ENCODE peak calls at places on chromosomes 5 and 9, in five cellular contexts. One of them, this sample, is unnamed.

GRCh38 chr9:132733133-132733815 is 63.0 kb downstream of the GTF3C4 start:
- DNase-seq in lung: no peak
- DNase-seq in body of pancreas: no peak
- DNase-seq in esophagus squamous epithelium: no peak
- DNase-seq in testis: no peak
- DNase-seq in this sample: no peak

GRCh38 chr5:1445313-1445894 is at the start of gene SLC6A3:
- DNase-seq in testis: peak; percentile 46
- DNase-seq in esophagus squamous epithelium: no peak
- DNase-seq in body of pancreas: no peak
- DNase-seq in lung: no peak
- DNase-seq in this sample: no peak

GRCh38 chr9:90789862-90790261 is 11.8 kb upstream of the SYK start:
- DNase-seq in body of pancreas: no peak
- DNase-seq in lung: no peak
- DNase-seq in testis: no peak
- DNase-seq in esophagus squamous epithelium: no peak
- DNase-seq in this sample: no peak

GRCh38 chr5:178449163-178450060 is 140.8 kb downstream of the COL23A1 start:
- DNase-seq in esophagus squamous epithelium: no peak
- DNase-seq in body of pancreas: no peak
- DNase-seq in testis: no peak
- DNase-seq in lung: no peak
- DNase-seq in this sample: no peak

GRCh38 chr5:65482727-65483473 is 1.2 kb upstream of the ADAMTS6 start:
- DNase-seq in body of pancreas: no peak
- DNase-seq in lung: no peak
- DNase-seq in esophagus squamous epithelium: no peak
- DNase-seq in testis: peak; percentile 44
- DNase-seq in this sample: peak; percentile 38

GRCh38 chr5:72472666-72473422 is 34.4 kb downstream of the ZNF366 start:
- DNase-seq in lung: no peak
- DNase-seq in testis: no peak
- DNase-seq in body of pancreas: no peak
- DNase-seq in esophagus squamous epithelium: no peak
- DNase-seq in this sample: no peak

GRCh38 chr5:29963956-29964355 is 1229.5 kb upstream of the CDH6 start:
- DNase-seq in testis: no peak
- DNase-seq in lung: no peak
- DNase-seq in esophagus squamous epithelium: no peak
- DNase-seq in body of pancreas: no peak
- DNase-seq in this sample: no peak

GRCh38 chr5:126373621-126374416 is 49.4 kb upstream of the GRAMD2B start:
- DNase-seq in lung: no peak
- DNase-seq in testis: no peak
- DNase-seq in esophagus squamous epithelium: no peak
- DNase-seq in body of pancreas: no peak
- DNase-seq in this sample: no peak

GRCh38 chr9:4144869-4145268 is 155.0 kb downstream of the GLIS3 start:
- DNase-seq in lung: no peak
- DNase-seq in testis: no peak
- DNase-seq in body of pancreas: no peak
- DNase-seq in esophagus squamous epithelium: no peak
- DNase-seq in this sample: no peak

GRCh38 chr5:31819926-31820516 is 181.1 kb downstream of the PDZD2 start:
- DNase-seq in lung: no peak
- DNase-seq in body of pancreas: no peak
- DNase-seq in esophagus squamous epithelium: no peak
- DNase-seq in testis: no peak
- DNase-seq in this sample: no peak

GRCh38 chr5:167565555-167565954 is 725.9 kb upstream of the WWC1 start:
- DNase-seq in lung: no peak
- DNase-seq in esophagus squamous epithelium: no peak
- DNase-seq in body of pancreas: no peak
- DNase-seq in testis: no peak
- DNase-seq in this sample: no peak

GRCh38 chr9:76351006-76351405 is 43.2 kb downstream of the RFK start:
- DNase-seq in esophagus squamous epithelium: no peak
- DNase-seq in lung: no peak
- DNase-seq in body of pancreas: no peak
- DNase-seq in testis: no peak
- DNase-seq in this sample: no peak

GRCh38 chr5:5304361-5305035 is 118.0 kb upstream of the ICE1 start:
- DNase-seq in body of pancreas: no peak
- DNase-seq in testis: no peak
- DNase-seq in lung: no peak
- DNase-seq in esophagus squamous epithelium: no peak
- DNase-seq in this sample: no peak

GRCh38 chr5:174951151-174951780 is 226.9 kb downstream of the MSX2 start:
- DNase-seq in body of pancreas: peak; percentile 58
- DNase-seq in lung: peak; percentile 55
- DNase-seq in testis: peak; percentile 75
- DNase-seq in esophagus squamous epithelium: no peak
- DNase-seq in this sample: peak; percentile 66

GRCh38 chr5:162990856-162991497 is 446.4 kb upstream of the CCNG1 start:
- DNase-seq in lung: no peak
- DNase-seq in testis: no peak
- DNase-seq in body of pancreas: no peak
- DNase-seq in esophagus squamous epithelium: no peak
- DNase-seq in this sample: no peak

GRCh38 chr5:154474267-154474956 is 3.6 kb downstream of the HAND1 start:
- DNase-seq in testis: no peak
- DNase-seq in lung: no peak
- DNase-seq in esophagus squamous epithelium: no peak
- DNase-seq in body of pancreas: no peak
- DNase-seq in this sample: no peak

GRCh38 chr5:173721259-173722232 is 105.1 kb upstream of the BOD1 start:
- DNase-seq in esophagus squamous epithelium: no peak
- DNase-seq in body of pancreas: peak; percentile 24
- DNase-seq in testis: no peak
- DNase-seq in lung: no peak
- DNase-seq in this sample: no peak

GRCh38 chr9:130931508-130932150 is 7.4 kb downstream of the FIBCD1 start:
- DNase-seq in esophagus squamous epithelium: no peak
- DNase-seq in testis: no peak
- DNase-seq in body of pancreas: no peak
- DNase-seq in lung: no peak
- DNase-seq in this sample: no peak

GRCh38 chr5:16921246-16921645 is 14.8 kb downstream of the MYO10 start:
- DNase-seq in testis: no peak
- DNase-seq in body of pancreas: no peak
- DNase-seq in lung: no peak
- DNase-seq in esophagus squamous epithelium: no peak
- DNase-seq in this sample: no peak

GRCh38 chr9:122396622-122397148 is 25.9 kb downstream of the PTGS1 start:
- DNase-seq in testis: no peak
- DNase-seq in body of pancreas: no peak
- DNase-seq in lung: no peak
- DNase-seq in esophagus squamous epithelium: no peak
- DNase-seq in this sample: no peak

GRCh38 chr5:170643591-170643990 is 139.8 kb downstream of the KCNIP1 start:
- DNase-seq in body of pancreas: no peak
- DNase-seq in testis: no peak
- DNase-seq in esophagus squamous epithelium: no peak
- DNase-seq in lung: no peak
- DNase-seq in this sample: no peak

GRCh38 chr5:110807174-110807573 is 68.4 kb downstream of the SLC25A46 start:
- DNase-seq in testis: no peak
- DNase-seq in lung: no peak
- DNase-seq in body of pancreas: no peak
- DNase-seq in esophagus squamous epithelium: no peak
- DNase-seq in this sample: peak; percentile 26

GRCh38 chr5:126811515-126812198 is 34.7 kb downstream of the LMNB1 start:
- DNase-seq in esophagus squamous epithelium: no peak
- DNase-seq in body of pancreas: no peak
- DNase-seq in lung: no peak
- DNase-seq in testis: no peak
- DNase-seq in this sample: no peak

GRCh38 chr9:13364271-13364670 is 84.8 kb upstream of the MPDZ start:
- DNase-seq in esophagus squamous epithelium: no peak
- DNase-seq in testis: no peak
- DNase-seq in lung: no peak
- DNase-seq in body of pancreas: no peak
- DNase-seq in this sample: no peak

GRCh38 chr9:127905788-127906191 is 6.4 kb upstream of the ST6GALNAC6 start:
- DNase-seq in testis: no peak
- DNase-seq in body of pancreas: no peak
- DNase-seq in esophagus squamous epithelium: no peak
- DNase-seq in lung: no peak
- DNase-seq in this sample: no peak

GRCh38 chr5:1817261-1818043 is 16.2 kb downstream of the NDUFS6 start:
- DNase-seq in lung: no peak
- DNase-seq in testis: no peak
- DNase-seq in body of pancreas: no peak
- DNase-seq in esophagus squamous epithelium: no peak
- DNase-seq in this sample: no peak

GRCh38 chr5:113117543-113118110 is 141.0 kb downstream of the DCP2 start:
- DNase-seq in esophagus squamous epithelium: no peak
- DNase-seq in testis: no peak
- DNase-seq in body of pancreas: no peak
- DNase-seq in lung: no peak
- DNase-seq in this sample: no peak

GRCh38 chr9:137286980-137287383 is 9.5 kb downstream of the TOR4A start:
- DNase-seq in lung: no peak
- DNase-seq in testis: no peak
- DNase-seq in body of pancreas: peak; percentile 87
- DNase-seq in esophagus squamous epithelium: no peak
- DNase-seq in this sample: peak; percentile 62

GRCh38 chr5:37789991-37790390 is 49.9 kb downstream of the GDNF start:
- DNase-seq in body of pancreas: no peak
- DNase-seq in testis: no peak
- DNase-seq in esophagus squamous epithelium: no peak
- DNase-seq in lung: no peak
- DNase-seq in this sample: no peak

GRCh38 chr9:27599521-27600234 is 26.4 kb upstream of the C9orf72 start:
- DNase-seq in testis: no peak
- DNase-seq in body of pancreas: no peak
- DNase-seq in lung: no peak
- DNase-seq in esophagus squamous epithelium: no peak
- DNase-seq in this sample: no peak

DNA sequence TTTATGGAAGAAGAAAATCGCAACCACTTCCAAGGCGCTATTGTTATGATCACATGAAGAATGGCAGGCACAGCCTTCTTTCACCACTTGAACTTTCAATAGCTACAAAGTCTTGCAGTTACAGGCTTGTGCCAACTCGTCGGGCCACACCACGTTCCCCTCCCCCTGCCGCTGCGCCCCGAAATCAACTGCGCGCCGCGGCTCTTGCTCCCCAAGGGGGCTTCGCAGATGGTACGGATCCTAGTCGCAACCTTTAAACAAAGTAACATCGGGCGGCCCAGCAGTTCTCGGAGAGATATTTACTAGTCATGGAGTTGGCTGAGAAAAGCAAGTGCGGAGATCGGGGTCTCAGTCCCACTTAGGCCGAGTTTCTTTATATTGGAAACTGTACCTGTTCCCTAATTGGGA is 1.0 kb upstream of the SEMA6A start:
- DNase-seq in testis: peak; percentile 36
- DNase-seq in esophagus squamous epithelium: no peak
- DNase-seq in lung: no peak
- DNase-seq in body of pancreas: peak; percentile 28
- DNase-seq in this sample: peak; percentile 47
- H3K27ac ChIP-seq in testis: peak overlapping the region; percentile 66
- H3K27ac ChIP-seq in esophagus squamous epithelium: peak overlapping the region; percentile 63
- H3K27ac ChIP-seq in lung: peak overlapping the region; percentile 58
- H3K27ac ChIP-seq in body of pancreas: peak overlapping the region; percentile 70
- H3K27ac ChIP-seq in this sample: peak overlapping the region; percentile 64

GRCh38 chr9:21029661-21030060 is 1.8 kb downstream of the HACD4 start:
- DNase-seq in lung: no peak
- DNase-seq in testis: no peak
- DNase-seq in esophagus squamous epithelium: no peak
- DNase-seq in body of pancreas: no peak
- DNase-seq in this sample: no peak
- H3K4me1 ChIP-seq in lung: no peaks in the 10 kb centered on the region
- H3K4me1 ChIP-seq in testis: no peaks in the 10 kb centered on the region
- H3K4me1 ChIP-seq in esophagus squamous epithelium: peaks cover 28% of the 10 kb centered on the region
- H3K4me1 ChIP-seq in body of pancreas: peaks cover 10% of the 10 kb centered on the region
- H3K4me1 ChIP-seq in this sample: peaks cover 9% of the 10 kb centered on the region

GRCh38 chr5:42875785-42876374 is 64.2 kb upstream of the SELENOP start:
- DNase-seq in testis: no peak
- DNase-seq in esophagus squamous epithelium: no peak
- DNase-seq in body of pancreas: no peak
- DNase-seq in lung: no peak
- DNase-seq in this sample: peak; percentile 9

GRCh38 chr5:42880621-42881020 is 68.9 kb upstream of the SELENOP start:
- DNase-seq in lung: no peak
- DNase-seq in esophagus squamous epithelium: no peak
- DNase-seq in testis: no peak
- DNase-seq in body of pancreas: no peak
- DNase-seq in this sample: no peak

GRCh38 chr5:42876375-42876844 is 64.7 kb upstream of the SELENOP start:
- DNase-seq in testis: no peak
- DNase-seq in body of pancreas: no peak
- DNase-seq in esophagus squamous epithelium: no peak
- DNase-seq in lung: no peak
- DNase-seq in this sample: peak; percentile 19

GRCh38 chr5:42881416-42882109 is 69.9 kb upstream of the SELENOP start:
- DNase-seq in testis: no peak
- DNase-seq in lung: no peak
- DNase-seq in esophagus squamous epithelium: no peak
- DNase-seq in body of pancreas: no peak
- DNase-seq in this sample: no peak

DNA sequence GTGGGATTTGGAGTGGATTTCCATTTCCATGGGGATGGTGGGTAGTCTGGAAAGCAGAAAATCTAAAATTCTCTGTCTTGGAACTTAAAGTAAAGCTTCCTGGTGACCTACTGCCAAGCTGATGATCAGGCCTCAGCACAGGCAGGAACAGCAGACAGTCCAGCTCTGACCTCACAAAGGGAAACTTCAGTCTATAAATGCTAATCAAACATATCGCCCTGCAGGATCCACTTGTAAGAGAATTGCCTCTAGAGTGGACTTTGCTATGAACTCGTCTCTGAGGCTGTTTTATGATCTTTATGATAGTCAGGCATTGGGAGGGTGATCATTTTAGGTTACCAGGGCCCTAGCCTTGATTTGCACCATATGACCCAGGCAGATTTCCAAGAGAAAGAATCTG is 67.6 kb upstream of the SELENOP start:
- DNase-seq in testis: no peak
- DNase-seq in esophagus squamous epithelium: no peak
- DNase-seq in body of pancreas: no peak
- DNase-seq in lung: no peak
- DNase-seq in this sample: no peak
- H3K27ac ChIP-seq in testis: no peak overlapping the region
- H3K27ac ChIP-seq in esophagus squamous epithelium: no peak overlapping the region
- H3K27ac ChIP-seq in body of pancreas: no peak overlapping the region
- H3K27ac ChIP-seq in lung: no peak overlapping the region
- H3K27ac ChIP-seq in this sample: no peak overlapping the region

DNA sequence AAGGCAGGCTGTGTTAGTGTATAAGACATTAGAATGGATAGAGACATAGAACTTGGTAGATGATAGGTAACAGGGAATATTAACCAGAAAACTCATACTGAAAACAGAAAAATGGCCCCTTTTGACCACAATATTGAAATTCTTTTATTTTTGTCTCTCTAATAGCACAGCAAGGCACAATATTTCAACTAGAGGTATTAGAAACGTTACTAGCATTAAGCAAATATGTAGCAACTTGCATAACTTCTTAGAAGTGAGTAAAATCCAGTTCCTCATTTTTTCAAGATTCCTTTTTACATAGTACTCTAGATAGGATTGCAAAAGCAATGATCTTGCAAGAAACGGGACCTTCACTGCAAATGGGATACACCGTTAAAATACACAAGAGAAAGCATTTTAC is 102.7 kb upstream of the VCAN start:
- DNase-seq in lung: no peak
- DNase-seq in esophagus squamous epithelium: no peak
- DNase-seq in body of pancreas: no peak
- DNase-seq in testis: no peak
- DNase-seq in this sample: no peak
- H3K4me1 ChIP-seq in lung: no peaks in the 10 kb centered on the region
- H3K4me1 ChIP-seq in esophagus squamous epithelium: no peaks in the 10 kb centered on the region
- H3K4me1 ChIP-seq in body of pancreas: no peaks in the 10 kb centered on the region
- H3K4me1 ChIP-seq in testis: no peaks in the 10 kb centered on the region
- H3K4me1 ChIP-seq in this sample: no peaks in the 10 kb centered on the region

This sample was measured in adrenal gland.